ENCODE peak calls at places on chromosome X, in four cellular contexts. One of them, this sample, is unnamed.

GRCh38 chrX:6095469-6095868 is 133.2 kb downstream of the NLGN4X start:
- DNase-seq in NCI-H748 treated with DMSO at 0.1 percent for 48 hours: no peak
- DNase-seq in activated T-helper 1 cell treated with anti-CD3 and anti-CD28 coated beads, Interleukin-2, amount 50 U/mL, for 16 hours: no peak
- DNase-seq in stimulated activated CD4-positive, alpha-beta T cell treated with anti-CD3 and anti-CD28 coated beads, Interleukin-4, amount 100 ng/mL, for 1 hour: no peak
- DNase-seq in this sample: no peak

GRCh38 chrX:21638311-21638710 is 19.8 kb downstream of the KLHL34 start:
- DNase-seq in NCI-H748 treated with DMSO at 0.1 percent for 48 hours: no peak
- DNase-seq in activated T-helper 1 cell treated with anti-CD3 and anti-CD28 coated beads, Interleukin-2, amount 50 U/mL, for 16 hours: no peak
- DNase-seq in stimulated activated CD4-positive, alpha-beta T cell treated with anti-CD3 and anti-CD28 coated beads, Interleukin-4, amount 100 ng/mL, for 1 hour: no peak
- DNase-seq in this sample: peak; percentile 75

GRCh38 chrX:41912922-41913321 is 10.4 kb downstream of the CASK start:
- DNase-seq in NCI-H748 treated with DMSO at 0.1 percent for 48 hours: no peak
- DNase-seq in activated T-helper 1 cell treated with anti-CD3 and anti-CD28 coated beads, Interleukin-2, amount 50 U/mL, for 16 hours: no peak
- DNase-seq in stimulated activated CD4-positive, alpha-beta T cell treated with anti-CD3 and anti-CD28 coated beads, Interleukin-4, amount 100 ng/mL, for 1 hour: no peak
- DNase-seq in this sample: peak; percentile 1

GRCh38 chrX:20061869-20062254 is 54.8 kb downstream of the MAP7D2 start:
- DNase-seq in NCI-H748 treated with DMSO at 0.1 percent for 48 hours: no peak
- DNase-seq in activated T-helper 1 cell treated with anti-CD3 and anti-CD28 coated beads, Interleukin-2, amount 50 U/mL, for 16 hours: no peak
- DNase-seq in stimulated activated CD4-positive, alpha-beta T cell treated with anti-CD3 and anti-CD28 coated beads, Interleukin-4, amount 100 ng/mL, for 1 hour: no peak
- DNase-seq in this sample: peak; percentile 62

GRCh38 chrX:53288173-53288572 is 6.8 kb upstream of the IQSEC2 start:
- DNase-seq in NCI-H748 treated with DMSO at 0.1 percent for 48 hours: no peak
- DNase-seq in activated T-helper 1 cell treated with anti-CD3 and anti-CD28 coated beads, Interleukin-2, amount 50 U/mL, for 16 hours: no peak
- DNase-seq in stimulated activated CD4-positive, alpha-beta T cell treated with anti-CD3 and anti-CD28 coated beads, Interleukin-4, amount 100 ng/mL, for 1 hour: no peak
- DNase-seq in this sample: peak; percentile 50

GRCh38 chrX:27463187-27463586 is at the start of gene PPP4R3C:
- DNase-seq in NCI-H748 treated with DMSO at 0.1 percent for 48 hours: no peak
- DNase-seq in activated T-helper 1 cell treated with anti-CD3 and anti-CD28 coated beads, Interleukin-2, amount 50 U/mL, for 16 hours: no peak
- DNase-seq in stimulated activated CD4-positive, alpha-beta T cell treated with anti-CD3 and anti-CD28 coated beads, Interleukin-4, amount 100 ng/mL, for 1 hour: no peak
- DNase-seq in this sample: no peak

GRCh38 chrX:104195489-104196084 is 29.3 kb downstream of the FAM199X start:
- DNase-seq in NCI-H748 treated with DMSO at 0.1 percent for 48 hours: peak; percentile 0
- DNase-seq in activated T-helper 1 cell treated with anti-CD3 and anti-CD28 coated beads, Interleukin-2, amount 50 U/mL, for 16 hours: no peak
- DNase-seq in stimulated activated CD4-positive, alpha-beta T cell treated with anti-CD3 and anti-CD28 coated beads, Interleukin-4, amount 100 ng/mL, for 1 hour: no peak
- DNase-seq in this sample: peak; percentile 40

GRCh38 chrX:33211356-33212254 is at the start of gene DMD:
- DNase-seq in NCI-H748 treated with DMSO at 0.1 percent for 48 hours: no peak
- DNase-seq in activated T-helper 1 cell treated with anti-CD3 and anti-CD28 coated beads, Interleukin-2, amount 50 U/mL, for 16 hours: no peak
- DNase-seq in stimulated activated CD4-positive, alpha-beta T cell treated with anti-CD3 and anti-CD28 coated beads, Interleukin-4, amount 100 ng/mL, for 1 hour: no peak
- DNase-seq in this sample: no peak

GRCh38 chrX:38595801-38596200 is 34.5 kb downstream of the TSPAN7 start:
- DNase-seq in NCI-H748 treated with DMSO at 0.1 percent for 48 hours: no peak
- DNase-seq in activated T-helper 1 cell treated with anti-CD3 and anti-CD28 coated beads, Interleukin-2, amount 50 U/mL, for 16 hours: no peak
- DNase-seq in stimulated activated CD4-positive, alpha-beta T cell treated with anti-CD3 and anti-CD28 coated beads, Interleukin-4, amount 100 ng/mL, for 1 hour: no peak
- DNase-seq in this sample: no peak

GRCh38 chrX:19017271-19017670 is 33.4 kb upstream of the PHKA2 start:
- DNase-seq in NCI-H748 treated with DMSO at 0.1 percent for 48 hours: no peak
- DNase-seq in activated T-helper 1 cell treated with anti-CD3 and anti-CD28 coated beads, Interleukin-2, amount 50 U/mL, for 16 hours: no peak
- DNase-seq in stimulated activated CD4-positive, alpha-beta T cell treated with anti-CD3 and anti-CD28 coated beads, Interleukin-4, amount 100 ng/mL, for 1 hour: no peak
- DNase-seq in this sample: peak; percentile 43

GRCh38 chrX:97471071-97471470 is 587.4 kb downstream of the RPA4 start:
- DNase-seq in NCI-H748 treated with DMSO at 0.1 percent for 48 hours: no peak
- DNase-seq in activated T-helper 1 cell treated with anti-CD3 and anti-CD28 coated beads, Interleukin-2, amount 50 U/mL, for 16 hours: no peak
- DNase-seq in stimulated activated CD4-positive, alpha-beta T cell treated with anti-CD3 and anti-CD28 coated beads, Interleukin-4, amount 100 ng/mL, for 1 hour: no peak
- DNase-seq in this sample: no peak

GRCh38 chrX:11949291-11949690 is 189.0 kb upstream of the FRMPD4 start:
- DNase-seq in NCI-H748 treated with DMSO at 0.1 percent for 48 hours: no peak
- DNase-seq in activated T-helper 1 cell treated with anti-CD3 and anti-CD28 coated beads, Interleukin-2, amount 50 U/mL, for 16 hours: no peak
- DNase-seq in stimulated activated CD4-positive, alpha-beta T cell treated with anti-CD3 and anti-CD28 coated beads, Interleukin-4, amount 100 ng/mL, for 1 hour: no peak
- DNase-seq in this sample: no peak

GRCh38 chrX:97563531-97564133 is 679.9 kb downstream of the RPA4 start:
- DNase-seq in NCI-H748 treated with DMSO at 0.1 percent for 48 hours: peak; percentile 9
- DNase-seq in activated T-helper 1 cell treated with anti-CD3 and anti-CD28 coated beads, Interleukin-2, amount 50 U/mL, for 16 hours: peak; percentile 10
- DNase-seq in stimulated activated CD4-positive, alpha-beta T cell treated with anti-CD3 and anti-CD28 coated beads, Interleukin-4, amount 100 ng/mL, for 1 hour: peak; percentile 15
- DNase-seq in this sample: peak; percentile 70

GRCh38 chrX:40012800-40013682 is 84.7 kb downstream of the BCOR start:
- DNase-seq in NCI-H748 treated with DMSO at 0.1 percent for 48 hours: peak; percentile 56
- DNase-seq in activated T-helper 1 cell treated with anti-CD3 and anti-CD28 coated beads, Interleukin-2, amount 50 U/mL, for 16 hours: no peak
- DNase-seq in stimulated activated CD4-positive, alpha-beta T cell treated with anti-CD3 and anti-CD28 coated beads, Interleukin-4, amount 100 ng/mL, for 1 hour: peak; percentile 38
- DNase-seq in this sample: peak; percentile 68

GRCh38 chrX:53084863-53085262 is 2.7 kb downstream of the TSPYL2 start:
- DNase-seq in NCI-H748 treated with DMSO at 0.1 percent for 48 hours: no peak
- DNase-seq in activated T-helper 1 cell treated with anti-CD3 and anti-CD28 coated beads, Interleukin-2, amount 50 U/mL, for 16 hours: no peak
- DNase-seq in stimulated activated CD4-positive, alpha-beta T cell treated with anti-CD3 and anti-CD28 coated beads, Interleukin-4, amount 100 ng/mL, for 1 hour: no peak
- DNase-seq in this sample: no peak

GRCh38 chrX:17638731-17639130 is 98.6 kb upstream of the SCML1 start:
- DNase-seq in NCI-H748 treated with DMSO at 0.1 percent for 48 hours: no peak
- DNase-seq in activated T-helper 1 cell treated with anti-CD3 and anti-CD28 coated beads, Interleukin-2, amount 50 U/mL, for 16 hours: no peak
- DNase-seq in stimulated activated CD4-positive, alpha-beta T cell treated with anti-CD3 and anti-CD28 coated beads, Interleukin-4, amount 100 ng/mL, for 1 hour: no peak
- DNase-seq in this sample: no peak

GRCh38 chrX:49176421-49177326 is 5.0 kb downstream of the PLP2 start:
- DNase-seq in NCI-H748 treated with DMSO at 0.1 percent for 48 hours: no peak
- DNase-seq in activated T-helper 1 cell treated with anti-CD3 and anti-CD28 coated beads, Interleukin-2, amount 50 U/mL, for 16 hours: no peak
- DNase-seq in stimulated activated CD4-positive, alpha-beta T cell treated with anti-CD3 and anti-CD28 coated beads, Interleukin-4, amount 100 ng/mL, for 1 hour: no peak
- DNase-seq in this sample: no peak

GRCh38 chrX:142593470-142593869 is 388.4 kb upstream of the MAGEC2 start:
- DNase-seq in NCI-H748 treated with DMSO at 0.1 percent for 48 hours: no peak
- DNase-seq in activated T-helper 1 cell treated with anti-CD3 and anti-CD28 coated beads, Interleukin-2, amount 50 U/mL, for 16 hours: no peak
- DNase-seq in stimulated activated CD4-positive, alpha-beta T cell treated with anti-CD3 and anti-CD28 coated beads, Interleukin-4, amount 100 ng/mL, for 1 hour: no peak
- DNase-seq in this sample: no peak

GRCh38 chrX:153460826-153461225 is 9.6 kb downstream of the HAUS7 start:
- DNase-seq in NCI-H748 treated with DMSO at 0.1 percent for 48 hours: no peak
- DNase-seq in activated T-helper 1 cell treated with anti-CD3 and anti-CD28 coated beads, Interleukin-2, amount 50 U/mL, for 16 hours: no peak
- DNase-seq in stimulated activated CD4-positive, alpha-beta T cell treated with anti-CD3 and anti-CD28 coated beads, Interleukin-4, amount 100 ng/mL, for 1 hour: peak; percentile 56
- DNase-seq in this sample: peak; percentile 52

GRCh38 chrX:66163849-66164401 is at the start of gene HEPH:
- DNase-seq in NCI-H748 treated with DMSO at 0.1 percent for 48 hours: no peak
- DNase-seq in activated T-helper 1 cell treated with anti-CD3 and anti-CD28 coated beads, Interleukin-2, amount 50 U/mL, for 16 hours: no peak
- DNase-seq in stimulated activated CD4-positive, alpha-beta T cell treated with anti-CD3 and anti-CD28 coated beads, Interleukin-4, amount 100 ng/mL, for 1 hour: no peak
- DNase-seq in this sample: peak; percentile 2

GRCh38 chrX:15849555-15849954 is 5.1 kb downstream of the AP1S2 start:
- DNase-seq in NCI-H748 treated with DMSO at 0.1 percent for 48 hours: no peak
- DNase-seq in activated T-helper 1 cell treated with anti-CD3 and anti-CD28 coated beads, Interleukin-2, amount 50 U/mL, for 16 hours: no peak
- DNase-seq in stimulated activated CD4-positive, alpha-beta T cell treated with anti-CD3 and anti-CD28 coated beads, Interleukin-4, amount 100 ng/mL, for 1 hour: no peak
- DNase-seq in this sample: peak; percentile 30

GRCh38 chrX:120308959-120309872 is 2.0 kb downstream of the TMEM255A start:
- DNase-seq in NCI-H748 treated with DMSO at 0.1 percent for 48 hours: peak; percentile 82
- DNase-seq in activated T-helper 1 cell treated with anti-CD3 and anti-CD28 coated beads, Interleukin-2, amount 50 U/mL, for 16 hours: peak; percentile 54
- DNase-seq in stimulated activated CD4-positive, alpha-beta T cell treated with anti-CD3 and anti-CD28 coated beads, Interleukin-4, amount 100 ng/mL, for 1 hour: peak; percentile 61
- DNase-seq in this sample: peak; percentile 19

GRCh38 chrX:77622233-77622632 is 163.8 kb downstream of the ATRX start:
- DNase-seq in NCI-H748 treated with DMSO at 0.1 percent for 48 hours: no peak
- DNase-seq in activated T-helper 1 cell treated with anti-CD3 and anti-CD28 coated beads, Interleukin-2, amount 50 U/mL, for 16 hours: no peak
- DNase-seq in stimulated activated CD4-positive, alpha-beta T cell treated with anti-CD3 and anti-CD28 coated beads, Interleukin-4, amount 100 ng/mL, for 1 hour: no peak
- DNase-seq in this sample: no peak

GRCh38 chrX:24017674-24018073 is 9.3 kb downstream of the KLHL15 start:
- DNase-seq in NCI-H748 treated with DMSO at 0.1 percent for 48 hours: no peak
- DNase-seq in activated T-helper 1 cell treated with anti-CD3 and anti-CD28 coated beads, Interleukin-2, amount 50 U/mL, for 16 hours: no peak
- DNase-seq in stimulated activated CD4-positive, alpha-beta T cell treated with anti-CD3 and anti-CD28 coated beads, Interleukin-4, amount 100 ng/mL, for 1 hour: no peak
- DNase-seq in this sample: no peak

This sample was measured in EH.